ENCODE peak calls at places on chromosomes 2 and 18, in six cellular contexts. One of them, this sample, is unnamed.

GRCh38 chr18:71398530-71398929 is 1109.7 kb downstream of the SOCS6 start:
- DNase-seq in fibroblast of mammary gland: no peak
- DNase-seq in fibroblast of lung: peak
- DNase-seq in ovary: no peak
- DNase-seq in AG09309: no peak
- DNase-seq in stomach: no peak
- DNase-seq in this sample: peak

GRCh38 chr2:73253901-73254300 is 19.8 kb downstream of the CCT7 start:
- DNase-seq in fibroblast of mammary gland: no peak
- DNase-seq in fibroblast of lung: no peak
- DNase-seq in ovary: no peak
- DNase-seq in AG09309: no peak
- DNase-seq in stomach: no peak
- DNase-seq in this sample: no peak

GRCh38 chr2:4914551-4914950 is 777.6 kb upstream of the SOX11 start:
- DNase-seq in fibroblast of mammary gland: peak
- DNase-seq in fibroblast of lung: peak
- DNase-seq in ovary: no peak
- DNase-seq in AG09309: no peak
- DNase-seq in stomach: no peak
- DNase-seq in this sample: peak

GRCh38 chr18:48441405-48441881 is 32.3 kb upstream of the ZBTB7C start:
- DNase-seq in fibroblast of mammary gland: peak
- DNase-seq in fibroblast of lung: peak
- DNase-seq in ovary: peak
- DNase-seq in AG09309: no peak
- DNase-seq in stomach: no peak
- DNase-seq in this sample: no peak

GRCh38 chr2:190698895-190699294 is 50.0 kb downstream of the NAB1 start:
- DNase-seq in fibroblast of mammary gland: no peak
- DNase-seq in fibroblast of lung: peak
- DNase-seq in ovary: no peak
- DNase-seq in AG09309: no peak
- DNase-seq in stomach: no peak
- DNase-seq in this sample: no peak

GRCh38 chr18:37252342-37252741 is 313.3 kb downstream of the CELF4 start:
- DNase-seq in fibroblast of mammary gland: no peak
- DNase-seq in fibroblast of lung: no peak
- DNase-seq in ovary: no peak
- DNase-seq in AG09309: no peak
- DNase-seq in stomach: no peak
- DNase-seq in this sample: no peak

GRCh38 chr18:24999650-25000267 is 352.2 kb downstream of the ZNF521 start:
- DNase-seq in fibroblast of mammary gland: no peak
- DNase-seq in fibroblast of lung: no peak
- DNase-seq in ovary: no peak
- DNase-seq in AG09309: no peak
- DNase-seq in stomach: no peak
- DNase-seq in this sample: no peak

GRCh38 chr18:79513381-79514081 is 117.8 kb downstream of the NFATC1 start:
- DNase-seq in fibroblast of mammary gland: no peak
- DNase-seq in fibroblast of lung: no peak
- DNase-seq in ovary: peak
- DNase-seq in AG09309: no peak
- DNase-seq in stomach: peak
- DNase-seq in this sample: no peak

GRCh38 chr2:102826904-102827303 is 65.1 kb downstream of the TMEM182 start:
- DNase-seq in fibroblast of mammary gland: peak
- DNase-seq in fibroblast of lung: peak
- DNase-seq in ovary: no peak
- DNase-seq in AG09309: no peak
- DNase-seq in stomach: peak
- DNase-seq in this sample: peak

GRCh38 chr2:143558665-143559064 is 429.4 kb downstream of the ARHGAP15 start:
- DNase-seq in fibroblast of mammary gland: peak
- DNase-seq in fibroblast of lung: peak
- DNase-seq in ovary: no peak
- DNase-seq in AG09309: peak
- DNase-seq in stomach: no peak
- DNase-seq in this sample: peak

GRCh38 chr2:82996217-82996616 is 1462.9 kb downstream of the SUCLG1 start:
- DNase-seq in fibroblast of mammary gland: no peak
- DNase-seq in fibroblast of lung: no peak
- DNase-seq in ovary: no peak
- DNase-seq in AG09309: no peak
- DNase-seq in stomach: no peak
- DNase-seq in this sample: no peak

GRCh38 chr2:103448416-103448815 is 686.6 kb downstream of the TMEM182 start:
- DNase-seq in fibroblast of mammary gland: no peak
- DNase-seq in fibroblast of lung: no peak
- DNase-seq in ovary: no peak
- DNase-seq in AG09309: no peak
- DNase-seq in stomach: no peak
- DNase-seq in this sample: no peak

GRCh38 chr2:168272225-168272624 is 24.8 kb upstream of the STK39 start:
- DNase-seq in fibroblast of mammary gland: no peak
- DNase-seq in fibroblast of lung: no peak
- DNase-seq in ovary: no peak
- DNase-seq in AG09309: no peak
- DNase-seq in stomach: no peak
- DNase-seq in this sample: no peak

GRCh38 chr2:217360781-217361485 is 501.1 kb upstream of the TNP1 start:
- DNase-seq in fibroblast of mammary gland: peak
- DNase-seq in fibroblast of lung: peak
- DNase-seq in ovary: peak
- DNase-seq in AG09309: peak
- DNase-seq in stomach: no peak
- DNase-seq in this sample: peak

GRCh38 chr2:148720501-148720998 is 76.0 kb downstream of the EPC2 start:
- DNase-seq in fibroblast of mammary gland: peak
- DNase-seq in fibroblast of lung: no peak
- DNase-seq in ovary: peak
- DNase-seq in AG09309: no peak
- DNase-seq in stomach: peak
- DNase-seq in this sample: no peak

GRCh38 chr2:190088917-190089316 is 26.4 kb upstream of the MSTN start:
- DNase-seq in fibroblast of mammary gland: peak
- DNase-seq in fibroblast of lung: peak
- DNase-seq in ovary: no peak
- DNase-seq in AG09309: peak
- DNase-seq in stomach: peak
- DNase-seq in this sample: peak

GRCh38 chr2:46489430-46489829 is 10.1 kb downstream of the TMEM247 start:
- DNase-seq in fibroblast of mammary gland: no peak
- DNase-seq in fibroblast of lung: no peak
- DNase-seq in ovary: no peak
- DNase-seq in AG09309: no peak
- DNase-seq in stomach: no peak
- DNase-seq in this sample: no peak

GRCh38 chr18:79139206-79139605 is 70.0 kb downstream of the ATP9B start:
- DNase-seq in fibroblast of mammary gland: no peak
- DNase-seq in fibroblast of lung: no peak
- DNase-seq in ovary: no peak
- DNase-seq in AG09309: no peak
- DNase-seq in stomach: no peak
- DNase-seq in this sample: no peak

GRCh38 chr2:151138507-151138906 is 123.2 kb downstream of the RBM43 start:
- DNase-seq in fibroblast of mammary gland: peak
- DNase-seq in fibroblast of lung: peak
- DNase-seq in ovary: no peak
- DNase-seq in AG09309: peak
- DNase-seq in stomach: no peak
- DNase-seq in this sample: no peak

GRCh38 chr2:54545700-54546450 is 89.7 kb downstream of the SPTBN1 start:
- DNase-seq in fibroblast of mammary gland: peak
- DNase-seq in fibroblast of lung: peak
- DNase-seq in ovary: no peak
- DNase-seq in AG09309: no peak
- DNase-seq in stomach: no peak
- DNase-seq in this sample: no peak

GRCh38 chr2:233414777-233415570 is 60.7 kb downstream of the DGKD start:
- DNase-seq in fibroblast of mammary gland: peak
- DNase-seq in fibroblast of lung: peak
- DNase-seq in ovary: no peak
- DNase-seq in AG09309: no peak
- DNase-seq in stomach: peak
- DNase-seq in this sample: no peak

GRCh38 chr18:12410121-12410520 is 2.4 kb downstream of the PRELID3A start:
- DNase-seq in fibroblast of mammary gland: no peak
- DNase-seq in fibroblast of lung: peak
- DNase-seq in ovary: no peak
- DNase-seq in AG09309: no peak
- DNase-seq in stomach: no peak
- DNase-seq in this sample: peak

DNA sequence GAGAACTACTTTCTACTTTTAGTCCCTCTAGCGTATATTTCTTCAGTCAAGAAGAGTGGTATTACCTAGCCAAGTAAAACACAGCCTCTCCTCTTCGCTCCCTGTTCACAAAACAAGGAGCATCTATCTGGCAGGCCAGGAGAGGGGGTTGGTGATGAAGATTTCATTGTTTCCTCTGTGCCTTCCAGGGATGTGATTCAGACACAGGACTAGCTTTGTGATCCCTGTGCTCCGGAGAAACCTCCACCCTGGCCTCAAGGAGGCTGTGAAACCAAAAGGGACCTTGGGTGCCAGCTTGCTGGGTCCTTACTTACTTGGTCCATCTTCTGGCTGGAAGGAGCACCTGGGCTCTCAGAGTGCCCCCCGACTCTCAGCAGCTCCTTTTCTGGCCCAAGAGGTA is 5.7 kb downstream of the RHOB start:
- DNase-seq in fibroblast of mammary gland: peak
- DNase-seq in fibroblast of lung: peak
- DNase-seq in ovary: peak
- DNase-seq in AG09309: no peak
- DNase-seq in stomach: peak
- DNase-seq in this sample: no peak
- TF ChIP-seq CTCF in fibroblast of mammary gland: peak
- TF ChIP-seq CTCF in fibroblast of lung: peak
- TF ChIP-seq CTCF in ovary: no peak
- TF ChIP-seq CTCF in AG09309: peak
- TF ChIP-seq CTCF in stomach: no peak
- TF ChIP-seq CTCF in this sample: peak

DNA sequence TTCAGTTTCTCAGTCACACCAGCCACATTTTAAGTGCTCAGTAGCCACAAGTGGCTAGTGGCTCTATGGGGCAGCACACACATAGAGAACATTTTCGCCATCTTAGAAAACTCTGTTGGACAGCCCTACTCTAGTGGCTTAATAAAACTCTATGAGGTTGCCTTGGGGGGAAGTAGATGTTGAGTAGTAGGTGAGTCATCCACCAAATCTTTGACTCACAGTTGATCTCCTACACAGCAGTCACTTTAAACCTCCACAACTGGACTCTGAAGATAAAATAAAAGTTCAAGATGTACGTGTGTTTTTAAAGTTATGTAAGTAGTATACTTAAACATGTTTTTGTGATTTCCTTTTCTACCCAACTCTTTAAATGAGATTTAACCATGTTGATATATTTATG is 379.0 kb downstream of the SETBP1 start:
- DNase-seq in fibroblast of mammary gland: peak
- DNase-seq in fibroblast of lung: peak
- DNase-seq in ovary: no peak
- DNase-seq in AG09309: peak
- DNase-seq in stomach: no peak
- DNase-seq in this sample: no peak
- H3K4me3 ChIP-seq in fibroblast of mammary gland: no peak
- H3K4me3 ChIP-seq in fibroblast of lung: no peak
- H3K4me3 ChIP-seq in ovary: no peak
- H3K4me3 ChIP-seq in AG09309: no peak
- H3K4me3 ChIP-seq in stomach: no peak
- H3K4me3 ChIP-seq in this sample: no peak

DNA sequence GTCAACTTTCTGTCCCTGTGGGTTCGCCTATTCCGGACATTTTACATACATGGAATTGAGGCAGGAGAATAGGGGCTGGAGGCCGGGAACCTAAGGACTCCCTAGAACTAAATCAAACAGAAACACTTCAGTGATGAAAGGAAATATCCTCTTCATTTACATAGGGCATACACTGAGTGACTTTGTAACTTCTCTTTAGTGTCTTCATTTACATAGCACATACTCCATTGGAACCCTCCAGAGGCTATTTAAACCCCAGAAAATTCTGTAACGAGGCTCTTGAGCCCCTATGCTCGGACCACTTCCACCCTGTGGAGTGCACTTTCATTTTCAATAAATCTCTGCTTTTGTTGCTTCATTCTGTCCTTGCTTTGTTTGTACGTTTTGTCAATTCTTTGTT is 56.4 kb downstream of the CCDC195 start:
- DNase-seq in fibroblast of mammary gland: no peak
- DNase-seq in fibroblast of lung: no peak
- DNase-seq in ovary: no peak
- DNase-seq in AG09309: no peak
- DNase-seq in stomach: no peak
- DNase-seq in this sample: no peak
- TF ChIP-seq CTCF in fibroblast of mammary gland: no peak
- TF ChIP-seq CTCF in fibroblast of lung: no peak
- TF ChIP-seq CTCF in ovary: no peak
- TF ChIP-seq CTCF in AG09309: no peak
- TF ChIP-seq CTCF in stomach: no peak
- TF ChIP-seq CTCF in this sample: no peak

GRCh38 chr2:219002395-219003266 is 9.4 kb upstream of the CRYBA2 start:
- DNase-seq in fibroblast of mammary gland: peak
- DNase-seq in fibroblast of lung: peak
- DNase-seq in ovary: no peak
- DNase-seq in AG09309: no peak
- DNase-seq in stomach: peak
- DNase-seq in this sample: no peak

GRCh38 chr2:219001577-219002394 is 8.6 kb upstream of the CRYBA2 start:
- DNase-seq in fibroblast of mammary gland: no peak
- DNase-seq in fibroblast of lung: no peak
- DNase-seq in ovary: no peak
- DNase-seq in AG09309: no peak
- DNase-seq in stomach: peak
- DNase-seq in this sample: no peak

GRCh38 chr2:219003979-219004378 is 10.8 kb upstream of the CRYBA2 start:
- DNase-seq in fibroblast of mammary gland: no peak
- DNase-seq in fibroblast of lung: no peak
- DNase-seq in ovary: no peak
- DNase-seq in AG09309: no peak
- DNase-seq in stomach: no peak
- DNase-seq in this sample: no peak

GRCh38 chr2:219001100-219001576 is 7.9 kb upstream of the CRYBA2 start:
- DNase-seq in fibroblast of mammary gland: no peak
- DNase-seq in fibroblast of lung: no peak
- DNase-seq in ovary: no peak
- DNase-seq in AG09309: no peak
- DNase-seq in stomach: no peak
- DNase-seq in this sample: no peak

GRCh38 chr2:219003267-219003634 is 10.0 kb upstream of the CRYBA2 start:
- DNase-seq in fibroblast of mammary gland: no peak
- DNase-seq in fibroblast of lung: no peak
- DNase-seq in ovary: no peak
- DNase-seq in AG09309: no peak
- DNase-seq in stomach: no peak
- DNase-seq in this sample: no peak
- H3K4me3 ChIP-seq in fibroblast of mammary gland: no peak
- H3K4me3 ChIP-seq in fibroblast of lung: no peak
- H3K4me3 ChIP-seq in ovary: no peak
- H3K4me3 ChIP-seq in AG09309: no peak
- H3K4me3 ChIP-seq in stomach: peak
- H3K4me3 ChIP-seq in this sample: no peak

This sample was measured in astrocyte of the cerebellum.